ENCODE peak calls at places on chromosome 1, in ten cellular contexts. R is PC-3, P is sigmoid colon, I is psoas muscle, S is aorta, A is left ventricle myocardium inferior, Z is SJSA1, F is HAP-1, W is body of pancreas, G is neuronal stem cell. Q is an unnamed sample.

GRCh38 chr1:62836856-62837540 is 53.1 kb downstream of the ATG4C start:
- DNase-seq in F (no peak), I (no peak), W (no peak), S (no peak), P (no peak), R (no peak), A (no peak), G (no peak), Z (no peak), Q (no peak)

GRCh38 chr1:173332026-173332425 is 124.9 kb upstream of the TNFSF4 start:
- DNase-seq in F (no peak), S (peak; percentile 49), I (peak; percentile 29), P (peak; percentile 81), R (peak; percentile 83), W (no peak), A (peak; percentile 25), Z (no peak), G (no peak), Q (no peak)

GRCh38 chr1:200415693-200416593 is 6.1 kb upstream of the ZNF281 start:
- DNase-seq in P (peak; percentile 91), G (no peak), A (no peak), Z (peak; percentile 87), I (peak; percentile 69), W (peak; percentile 90), S (peak; percentile 84), R (peak; percentile 100), F (no peak), Q (peak; percentile 86)

GRCh38 chr1:235984041-235984820 is 80.7 kb downstream of the NID1 start:
- DNase-seq in A (no peak), P (no peak), S (no peak), I (no peak), R (peak; percentile 65), G (no peak), F (no peak), Z (no peak), W (no peak), Q (no peak)

GRCh38 chr1:229848762-229849677 is 218.0 kb upstream of the GALNT2 start:
- DNase-seq in I (no peak), G (no peak), W (peak; percentile 40), S (no peak), Z (no peak), A (no peak), F (peak; percentile 30), R (peak; percentile 65), P (no peak), Q (no peak)

GRCh38 chr1:86419277-86419903 is 4.6 kb upstream of the CLCA2 start:
- DNase-seq in G (no peak), P (no peak), F (peak; percentile 22), Z (no peak), I (no peak), R (peak; percentile 64), W (no peak), S (no peak), A (no peak), Q (no peak)

GRCh38 chr1:80417651-80418050 is 1383.1 kb upstream of the ADGRL2 start:
- DNase-seq in A (no peak), F (no peak), G (no peak), S (no peak), P (no peak), I (no peak), R (peak; percentile 1), Z (no peak), W (no peak), Q (no peak)

GRCh38 chr1:182784556-182785171 is 4.9 kb upstream of the NPL start:
- DNase-seq in Z (no peak), F (peak; percentile 61), R (peak; percentile 68), P (no peak), G (peak; percentile 31), S (no peak), W (peak; percentile 14), I (no peak), A (no peak), Q (no peak)

GRCh38 chr1:13808729-13809131 is 108.7 kb downstream of the PRDM2 start:
- DNase-seq in G (no peak), A (peak; percentile 64), W (no peak), R (no peak), I (peak; percentile 59), S (no peak), Z (no peak), F (no peak), P (no peak), Q (peak; percentile 63)

GRCh38 chr1:243549108-243549507 is 293.3 kb downstream of the SDCCAG8 start:
- DNase-seq in R (peak; percentile 45), A (no peak), S (no peak), I (no peak), P (no peak), Z (no peak), G (no peak), W (no peak), F (no peak), Q (no peak)

GRCh38 chr1:119611701-119612113 is 36.4 kb downstream of the ZNF697 start:
- DNase-seq in S (peak; percentile 65), P (peak; percentile 78), W (peak; percentile 93), A (peak; percentile 65), R (peak; percentile 93), Z (peak; percentile 68), F (peak; percentile 43), G (peak; percentile 62), I (peak; percentile 69), Q (peak; percentile 87)

GRCh38 chr1:54425152-54425584 is 19.0 kb upstream of the SSBP3 start:
- DNase-seq in S (no peak), P (peak; percentile 46), F (no peak), G (no peak), I (no peak), W (no peak), R (no peak), Z (no peak), A (no peak), Q (no peak)

GRCh38 chr1:24966724-24967346 is 36.8 kb upstream of the RUNX3 start:
- DNase-seq in G (no peak), I (no peak), P (peak; percentile 51), R (peak; percentile 54), W (no peak), Z (peak; percentile 83), F (no peak), S (no peak), A (no peak), Q (no peak)

GRCh38 chr1:202126426-202126825 is 3.7 kb downstream of the GPR37L1 start:
- DNase-seq in W (no peak), P (no peak), G (no peak), A (no peak), R (no peak), Z (no peak), F (no peak), S (no peak), I (no peak), Q (no peak)

GRCh38 chr1:242886137-242886536 is 361.6 kb upstream of the PLD5 start:
- DNase-seq in G (no peak), S (no peak), P (no peak), W (no peak), I (no peak), A (no peak), R (no peak), Z (no peak), F (no peak), Q (no peak)

GRCh38 chr1:180262628-180263488 is 32.8 kb downstream of the LHX4 start:
- DNase-seq in P (no peak), G (no peak), F (no peak), A (no peak), R (no peak), S (no peak), Z (no peak), I (no peak), W (no peak), Q (no peak)

GRCh38 chr1:110339427-110340206 is 440 bp downstream of the RBM15 start:
- DNase-seq in A (peak; percentile 43), S (peak; percentile 69), I (peak; percentile 55), G (no peak), W (peak; percentile 57), F (no peak), R (peak; percentile 23), P (no peak), Z (peak; percentile 56), Q (peak; percentile 77)

GRCh38 chr1:66938618-66939017 is 13.8 kb downstream of the MIER1 start:
- DNase-seq in R (no peak), I (no peak), W (no peak), P (no peak), Z (no peak), A (no peak), G (no peak), S (no peak), F (no peak), Q (no peak)

GRCh38 chr1:111679541-111679940 is 59.7 kb downstream of the INKA2 start:
- DNase-seq in P (no peak), R (no peak), Z (no peak), G (no peak), I (no peak), S (no peak), W (no peak), F (no peak), A (no peak), Q (no peak)

GRCh38 chr1:204437796-204438570 is 26.4 kb upstream of the PPP1R15B start:
- DNase-seq in P (no peak), Z (no peak), W (no peak), G (no peak), I (no peak), F (no peak), A (no peak), R (no peak), S (no peak), Q (no peak)
- H3K36me3 ChIP-seq in P (peaks cover 7% of the 10 kb centered on the region), Z (no peaks in the 10 kb centered on the region), W (no peaks in the 10 kb centered on the region), G (peaks cover 48% of the 10 kb centered on the region), I (peaks cover 3% of the 10 kb centered on the region), F (peaks cover 12% of the 10 kb centered on the region), A (peaks cover 99% of the 10 kb centered on the region), R (peaks cover 48% of the 10 kb centered on the region), S (peaks cover 4% of the 10 kb centered on the region), Q (peaks cover 40% of the 10 kb centered on the region)

GRCh38 chr1:214900590-214900989 is 181.9 kb upstream of the KCNK2 start:
- DNase-seq in A (no peak), Z (no peak), I (no peak), R (no peak), F (no peak), G (no peak), P (no peak), S (no peak), W (no peak), Q (no peak)
- H3K36me3 ChIP-seq in A (no peaks in the 10 kb centered on the region), Z (no peaks in the 10 kb centered on the region), I (no peaks in the 10 kb centered on the region), R (no peaks in the 10 kb centered on the region), F (no peaks in the 10 kb centered on the region), G (no peaks in the 10 kb centered on the region), P (no peaks in the 10 kb centered on the region), S (no peaks in the 10 kb centered on the region), W (no peaks in the 10 kb centered on the region), Q (no peaks in the 10 kb centered on the region)

GRCh38 chr1:208234721-208235120 is 9.5 kb downstream of the PLXNA2 start:
- DNase-seq in R (no peak), S (no peak), P (no peak), Z (no peak), A (no peak), I (peak; percentile 35), W (no peak), F (no peak), G (no peak), Q (no peak)
- H3K36me3 ChIP-seq in R (no peaks in the 10 kb centered on the region), S (no peaks in the 10 kb centered on the region), P (no peaks in the 10 kb centered on the region), Z (peaks cover 37% of the 10 kb centered on the region), A (no peaks in the 10 kb centered on the region), I (no peaks in the 10 kb centered on the region), W (no peaks in the 10 kb centered on the region), F (no peaks in the 10 kb centered on the region), G (no peaks in the 10 kb centered on the region), Q (no peaks in the 10 kb centered on the region)

DNA sequence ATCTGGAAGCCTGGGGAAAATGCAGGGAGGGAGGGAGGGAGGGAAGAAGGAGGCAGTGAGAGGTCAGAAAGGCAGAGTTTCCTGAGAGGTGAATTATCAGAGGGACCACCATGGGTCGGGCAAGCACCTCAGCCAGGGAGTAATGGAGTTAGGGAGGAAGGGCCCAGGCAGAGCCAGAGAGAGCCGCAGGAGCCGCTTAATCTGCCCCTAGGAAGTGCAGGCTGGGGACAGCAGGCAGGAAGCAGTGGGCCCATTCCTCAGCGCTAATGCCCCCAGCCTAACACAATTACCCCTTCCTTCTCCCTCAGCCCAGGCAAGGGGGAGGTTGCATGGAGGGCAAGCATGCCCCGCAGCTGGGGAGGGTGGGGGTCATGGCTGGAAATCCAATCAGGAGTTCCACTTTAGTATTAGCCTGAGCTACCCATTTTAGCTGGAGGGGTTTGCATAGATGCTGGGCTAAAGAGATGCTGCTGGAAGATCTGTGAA is 109.0 kb downstream of the TMEM53 start:
- DNase-seq in I (no peak), G (no peak), R (no peak), P (no peak), A (no peak), Z (no peak), F (no peak), S (no peak), W (no peak), Q (no peak)
- H3K36me3 ChIP-seq in I (no peaks in the 10 kb centered on the region), G (no peaks in the 10 kb centered on the region), R (no peaks in the 10 kb centered on the region), P (no peaks in the 10 kb centered on the region), A (no peaks in the 10 kb centered on the region), Z (no peaks in the 10 kb centered on the region), F (no peaks in the 10 kb centered on the region), S (no peaks in the 10 kb centered on the region), W (no peaks in the 10 kb centered on the region), Q (no peaks in the 10 kb centered on the region)

Q was measured in adrenal gland.